ENCODE peak calls at places on chromosomes 3 and 15, in five cellular contexts. Q is astrocyte, J is psoas muscle, S is HCT116, K is colonic mucosa. L is an unnamed sample.

GRCh38 chr3:77159182-77159581 is 119.3 kb downstream of the ROBO2 start:
- DNase-seq in Q (no peak), S (no peak), J (no peak), K (no peak), L (no peak)

GRCh38 chr3:46297658-46298423 is 55.6 kb downstream of the CCR3 start:
- DNase-seq in S (no peak), K (no peak), Q (no peak), J (no peak), L (no peak)

GRCh38 chr15:40702077-40702476 is 7.1 kb downstream of the RAD51 start:
- DNase-seq in J (no peak), S (no peak), K (no peak), Q (no peak), L (peak)

GRCh38 chr15:71455107-71455506 is 339.8 kb downstream of the THSD4 start:
- DNase-seq in K (no peak), Q (no peak), J (no peak), S (no peak), L (no peak)

GRCh38 chr3:167813169-167814123 is 77.9 kb downstream of the SERPINI1 start:
- DNase-seq in J (no peak), Q (no peak), K (no peak), S (no peak), L (peak)

GRCh38 chr15:69380100-69380725 is 33.9 kb upstream of the KIF23 start:
- DNase-seq in K (peak), S (no peak), J (no peak), Q (no peak), L (peak)

GRCh38 chr3:72341943-72342342 is 506.3 kb downstream of the SHQ1 start:
- DNase-seq in S (no peak), K (no peak), Q (no peak), J (no peak), L (no peak)

GRCh38 chr3:36380171-36381031 is at the start of gene STAC:
- DNase-seq in K (peak), Q (peak), J (peak), S (no peak), L (peak)

GRCh38 chr15:76514292-76514691 is 177.7 kb downstream of the ISL2 start:
- DNase-seq in S (no peak), J (no peak), K (no peak), Q (no peak), L (no peak)

GRCh38 chr3:37224879-37225278 is 50.5 kb upstream of the LRRFIP2 start:
- DNase-seq in K (no peak), J (no peak), Q (no peak), S (no peak), L (no peak)

GRCh38 chr3:13890377-13891016 is 10.6 kb upstream of the WNT7A start:
- DNase-seq in K (no peak), J (peak), S (no peak), Q (no peak), L (no peak)

GRCh38 chr15:77753238-77753873 is 120.6 kb upstream of the LINGO1 start:
- DNase-seq in K (no peak), S (no peak), Q (no peak), J (no peak), L (peak)

DNA sequence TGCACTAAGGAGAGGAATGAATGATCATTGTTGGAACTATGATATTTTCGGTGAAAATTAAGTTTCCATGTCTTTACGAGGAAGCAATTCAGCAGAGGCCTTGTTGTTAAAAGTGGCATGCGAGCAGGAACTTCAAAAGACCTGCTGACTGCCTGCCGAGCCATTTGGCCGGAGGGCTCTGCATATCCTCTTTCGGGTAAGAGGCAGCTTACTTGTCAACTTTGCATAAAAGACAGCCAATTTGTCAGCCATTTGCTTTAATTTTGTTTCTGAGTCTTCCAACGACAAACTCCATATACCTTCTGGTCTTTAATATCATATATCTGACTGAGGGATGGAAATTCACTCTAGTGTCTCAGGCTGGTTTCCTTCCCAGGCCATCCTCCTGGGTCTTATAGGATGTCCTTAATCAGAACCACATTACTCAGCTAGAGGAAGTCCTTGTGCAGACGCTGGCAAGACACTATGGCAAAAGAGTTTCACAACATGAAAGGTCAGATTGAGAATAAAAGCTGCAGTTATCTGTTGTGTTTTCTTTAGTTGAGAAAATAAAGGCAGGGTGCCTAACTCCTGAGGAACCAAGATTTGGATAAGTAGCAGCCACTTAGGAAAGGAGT is 128.7 kb upstream of the WNT5A start:
- DNase-seq in Q (no peak), S (no peak), J (no peak), K (no peak), L (no peak)
- H3K4me3 ChIP-seq in Q (no peak), S (no peak), J (no peak), K (no peak), L (no peak)

GRCh38 chr3:4313606-4314308 is 10.6 kb downstream of the SETMAR start:
- DNase-seq in Q (no peak), S (no peak), K (no peak), J (no peak), L (no peak)
- TF ChIP-seq CTCF in Q (no peak), S (no peak), K (no peak), J (no peak), L (no peak)

GRCh38 chr3:64093825-64094712 is 70.8 kb upstream of the PSMD6 start:
- DNase-seq in S (no peak), K (no peak), J (no peak), Q (no peak), L (no peak)

GRCh38 chr3:64091501-64091900 is 68.2 kb upstream of the PSMD6 start:
- DNase-seq in Q (no peak), S (no peak), K (no peak), J (no peak), L (no peak)

GRCh38 chr3:64098686-64099085 is 75.4 kb upstream of the PSMD6 start:
- DNase-seq in S (no peak), J (no peak), K (no peak), Q (no peak), L (no peak)

GRCh38 chr3:64097920-64098319 is 74.6 kb upstream of the PSMD6 start:
- DNase-seq in J (no peak), S (no peak), K (no peak), Q (no peak), L (no peak)

DNA sequence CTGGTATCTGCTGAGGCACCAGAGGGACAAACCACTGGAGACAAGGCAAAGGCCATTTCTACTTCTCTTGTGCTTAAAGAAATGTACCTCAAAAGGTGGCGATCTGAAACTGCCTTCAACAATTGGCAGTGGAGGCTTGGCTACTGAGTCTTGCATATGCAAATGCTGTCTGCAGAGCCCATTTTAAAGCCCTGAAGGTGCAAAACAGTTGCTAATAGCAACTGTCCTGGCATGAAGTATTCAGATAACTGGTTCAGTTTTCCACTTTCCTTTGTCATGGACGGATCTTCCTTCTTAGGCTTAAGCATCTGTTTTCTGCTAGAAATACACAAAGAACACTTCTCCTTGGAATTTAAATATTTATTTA is 71.4 kb upstream of the PSMD6 start:
- DNase-seq in Q (no peak), J (no peak), K (no peak), S (no peak), L (no peak)
- H3K4me3 ChIP-seq in Q (no peak), J (no peak), K (no peak), S (no peak), L (no peak)

GRCh38 chr3:100744671-100745070 is 35.4 kb downstream of the TFG start:
- DNase-seq in S (no peak), J (no peak), Q (no peak), K (no peak), L (no peak)
- TF ChIP-seq CTCF in S (no peak), J (no peak), Q (no peak), K (no peak), L (no peak)